ENCODE peak calls at places on chromosomes 11 and 22, in six cellular contexts. M is esophagus muscularis mucosa, E is thoracic aorta, K is astrocyte of the cerebellum, C is upper lobe of right lung, G is HL-60. O is an unnamed sample.

GRCh38 chr11:74949748-74950127 is 672 bp downstream of the SPCS2 start:
- DNase-seq in M (no peak), E (no peak), K (no peak), C (no peak), G (peak; percentile 38), O (no peak)

GRCh38 chr11:73249304-73249703 is 22.8 kb upstream of the P2RY6 start:
- DNase-seq in M (no peak), E (no peak), K (peak; percentile 51), C (peak; percentile 4), G (no peak), O (peak; percentile 85)

GRCh38 chr22:38697055-38697980 is 3.4 kb downstream of the JOSD1 start:
- DNase-seq in M (no peak), E (no peak), K (no peak), C (peak; percentile 53), G (no peak), O (peak; percentile 32)

GRCh38 chr11:126059238-126059761 is 3.4 kb downstream of the CDON start:
- DNase-seq in M (no peak), E (no peak), K (no peak), C (no peak), G (no peak), O (no peak)

GRCh38 chr11:120326228-120326627 is 1.1 kb downstream of the TLCD5 start:
- DNase-seq in M (no peak), E (no peak), K (no peak), C (no peak), G (no peak), O (peak; percentile 85)

GRCh38 chr11:21909145-21909544 is 283.7 kb upstream of the ANO5 start:
- DNase-seq in M (no peak), E (no peak), K (no peak), C (no peak), G (no peak), O (no peak)

GRCh38 chr11:95706974-95707387 is 82.6 kb downstream of the FAM76B start:
- DNase-seq in M (no peak), E (no peak), K (no peak), C (no peak), G (no peak), O (no peak)

GRCh38 chr11:76794371-76795284 is 11.5 kb downstream of the TSKU start:
- DNase-seq in M (no peak), E (no peak), K (no peak), C (no peak), G (no peak), O (no peak)

GRCh38 chr11:121412000-121412587 is 40.0 kb upstream of the SORL1 start:
- DNase-seq in M (no peak), E (no peak), K (no peak), C (no peak), G (no peak), O (no peak)

GRCh38 chr11:102712140-102712539 is 6.6 kb upstream of the MMP27 start:
- DNase-seq in M (no peak), E (no peak), K (no peak), C (no peak), G (no peak), O (no peak)

GRCh38 chr11:133886029-133886428 is 40.7 kb upstream of the SPATA19 start:
- DNase-seq in M (no peak), E (no peak), K (no peak), C (no peak), G (no peak), O (no peak)

GRCh38 chr11:86360775-86361395 is 13.8 kb upstream of the CCDC81 start:
- DNase-seq in M (no peak), E (no peak), K (peak; percentile 18), C (no peak), G (no peak), O (peak; percentile 73)

GRCh38 chr11:45041556-45041955 is 90.9 kb upstream of the TP53I11 start:
- DNase-seq in M (no peak), E (no peak), K (no peak), C (no peak), G (no peak), O (no peak)

GRCh38 chr11:114375052-114375451 is 25.3 kb downstream of the C11orf71 start:
- DNase-seq in M (no peak), E (no peak), K (no peak), C (no peak), G (no peak), O (no peak)

GRCh38 chr11:134696455-134696854 is 284.4 kb upstream of the B3GAT1 start:
- DNase-seq in M (peak; percentile 87), E (no peak), K (no peak), C (no peak), G (no peak), O (no peak)

GRCh38 chr22:28128827-28129226 is 209.8 kb upstream of the PITPNB start:
- DNase-seq in M (no peak), E (no peak), K (no peak), C (no peak), G (no peak), O (no peak)

GRCh38 chr11:101863361-101863760 is 51.4 kb upstream of the CEP126 start:
- DNase-seq in M (no peak), E (no peak), K (peak; percentile 33), C (no peak), G (no peak), O (peak; percentile 93)

GRCh38 chr11:11320820-11321219 is 32.2 kb downstream of the CSNK2A3 start:
- DNase-seq in M (no peak), E (no peak), K (no peak), C (no peak), G (no peak), O (no peak)

GRCh38 chr11:99424313-99425084 is 403.8 kb downstream of the CNTN5 start:
- DNase-seq in M (no peak), E (no peak), K (no peak), C (peak; percentile 54), G (no peak), O (no peak)

DNA sequence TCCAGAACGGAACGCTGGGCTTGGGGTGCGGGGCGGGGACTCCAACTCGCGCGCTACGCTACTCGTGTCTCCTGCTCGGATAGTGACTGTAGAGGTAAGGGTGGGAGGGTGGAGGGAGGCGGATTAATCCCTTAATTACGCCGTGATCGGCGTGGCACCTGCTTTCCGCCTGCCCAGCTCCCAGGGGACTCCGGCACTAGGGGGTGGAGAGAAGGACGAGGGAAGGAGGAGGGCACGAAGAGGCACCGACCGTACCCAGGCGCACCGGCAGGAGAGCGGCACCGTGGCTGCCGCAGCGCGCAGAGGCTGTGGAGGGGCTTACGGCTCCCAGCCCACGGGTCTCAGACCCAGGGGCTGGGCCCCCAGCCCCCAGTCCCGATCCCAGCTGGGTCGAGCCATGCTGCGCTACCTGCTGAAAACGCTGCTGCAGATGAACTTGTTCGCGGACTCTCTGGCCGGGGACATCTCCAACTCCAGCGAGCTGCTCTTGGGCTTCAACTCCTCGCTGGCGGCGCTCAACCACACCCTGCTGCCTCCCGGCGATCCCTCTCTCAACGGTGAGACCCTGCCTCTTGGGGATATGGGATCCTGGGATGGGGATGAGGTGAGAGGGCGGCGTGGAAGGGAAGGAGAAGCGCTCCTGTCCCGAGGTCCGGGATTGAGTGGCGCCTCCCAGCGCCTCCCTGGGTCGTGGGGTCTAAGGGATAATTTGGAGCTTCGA is at the start of gene ROBO3:
- DNase-seq in M (no peak), E (no peak), K (no peak), C (no peak), G (no peak), O (peak; percentile 13)
- TF ChIP-seq CTCF in M (no peak), E (no peak), K (no peak), C (no peak), G (no peak), O (no peak)

DNA sequence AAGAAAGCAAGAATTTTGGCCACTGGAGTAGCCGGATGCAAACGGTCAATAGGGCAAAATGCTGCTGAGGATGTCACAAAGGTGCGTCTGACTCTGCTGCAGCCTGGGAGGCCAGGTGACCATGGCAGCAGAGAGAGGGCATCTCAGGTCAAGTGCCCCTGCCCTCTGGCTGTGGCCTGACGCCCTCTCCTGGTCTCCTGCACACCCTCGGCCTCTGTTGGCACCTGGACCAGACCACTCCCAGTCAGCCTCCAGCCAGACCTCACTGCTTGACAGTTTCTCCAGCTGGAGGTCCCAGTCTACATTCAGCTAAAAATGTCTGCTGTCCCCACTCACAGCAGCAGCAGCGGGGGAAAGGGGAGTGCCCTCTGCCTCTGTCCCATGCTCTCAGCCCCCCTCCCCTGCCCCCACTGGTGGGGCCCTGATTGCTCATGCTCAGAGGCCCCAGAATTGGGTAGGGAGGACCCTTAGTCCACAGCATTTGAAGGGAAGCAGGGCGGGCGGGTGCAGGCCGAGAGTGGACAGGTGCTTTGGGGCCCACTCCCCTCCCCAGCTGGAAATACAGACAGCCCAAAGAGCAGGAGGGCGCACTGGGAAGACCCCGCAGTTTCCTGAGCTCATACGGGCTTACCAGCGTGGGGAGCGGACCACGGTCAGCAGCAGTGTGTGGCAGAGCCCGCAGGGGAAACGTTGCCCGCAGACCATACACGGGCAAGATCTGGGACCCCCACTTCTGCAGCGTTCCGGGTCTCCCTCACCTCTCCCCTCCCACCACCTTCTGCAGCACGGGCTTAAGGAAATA is 1.6 kb upstream of the BRSK2 start:
- DNase-seq in M (no peak), E (no peak), K (no peak), C (no peak), G (no peak), O (no peak)
- H3K4me3 ChIP-seq in M (no peak overlapping the region), E (no peak overlapping the region), K (no peak overlapping the region), C (no peak overlapping the region), G (no peak overlapping the region), O (no peak overlapping the region)

DNA sequence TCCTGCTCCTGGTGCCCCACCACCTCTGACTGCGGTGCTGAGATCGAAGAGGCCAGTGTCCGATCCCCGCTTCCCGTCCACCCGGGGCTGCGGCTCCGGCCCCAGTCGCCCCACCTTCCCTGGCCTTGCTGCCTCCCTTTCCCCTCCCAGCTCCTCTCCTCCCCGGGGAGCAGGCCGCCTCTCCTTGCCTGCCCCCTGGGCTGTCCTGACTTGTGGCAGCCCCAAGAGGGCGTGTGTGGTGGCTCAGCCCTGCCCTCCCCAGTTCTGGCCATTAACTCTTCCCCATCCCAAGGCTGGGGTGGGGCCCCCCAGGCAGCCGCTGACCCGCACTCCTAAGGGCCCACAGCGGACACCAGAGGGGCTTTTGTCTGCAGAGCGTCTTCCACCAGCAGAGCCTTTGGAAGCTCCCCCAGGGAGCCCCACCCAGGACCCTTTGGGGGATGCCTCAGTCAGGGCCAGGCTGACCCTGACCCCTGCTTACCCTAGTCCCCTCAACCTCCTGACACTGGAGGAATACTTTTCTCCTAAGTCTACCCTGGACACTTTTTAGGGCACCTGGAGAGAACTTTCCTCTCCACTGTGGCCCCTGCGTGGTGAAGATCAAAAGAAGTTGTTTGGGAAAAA is 16.7 kb downstream of the RTN4RL2 start:
- DNase-seq in M (no peak), E (no peak), K (no peak), C (peak; percentile 79), G (no peak), O (no peak)
- TF ChIP-seq CTCF in M (peak; percentile 55), E (no peak), K (peak; percentile 32), C (peak; percentile 60), G (no peak), O (peak; percentile 45)

GRCh38 chr22:42595434-42595833 is 19.2 kb downstream of the POLDIP3 start:
- DNase-seq in M (no peak), E (no peak), K (no peak), C (no peak), G (no peak), O (peak; percentile 29)

GRCh38 chr22:42596863-42597530 is 17.7 kb downstream of the POLDIP3 start:
- DNase-seq in M (no peak), E (no peak), K (no peak), C (no peak), G (no peak), O (no peak)

GRCh38 chr22:42596376-42596775 is 18.3 kb downstream of the POLDIP3 start:
- DNase-seq in M (no peak), E (no peak), K (no peak), C (no peak), G (no peak), O (no peak)

GRCh38 chr22:42591987-42592386 is 22.7 kb downstream of the POLDIP3 start:
- DNase-seq in M (no peak), E (no peak), K (no peak), C (no peak), G (no peak), O (no peak)
- H3K4me3 ChIP-seq in M (no peak overlapping the region), E (no peak overlapping the region), K (no peak overlapping the region), C (no peak overlapping the region), G (no peak overlapping the region), O (no peak overlapping the region)